ENCODE peak calls at places on chromosome 12, in four cellular contexts. One of them, this sample, is unnamed.

GRCh38 chr12:113422929-113423669 is 919 bp downstream of the SDSL start:
- DNase-seq in H54: no peak
- DNase-seq in epithelial cell of prostate: no peak
- DNase-seq in DMS 273 treated with DMSO at 0.1 percent for 48 hours: no peak
- DNase-seq in this sample: no peak

GRCh38 chr12:40099423-40099853 is 6.4 kb downstream of the SLC2A13 start:
- DNase-seq in H54: no peak
- DNase-seq in epithelial cell of prostate: no peak
- DNase-seq in DMS 273 treated with DMSO at 0.1 percent for 48 hours: no peak
- DNase-seq in this sample: peak; percentile 70

GRCh38 chr12:94073441-94074051 is 74.8 kb upstream of the PLXNC1 start:
- DNase-seq in H54: no peak
- DNase-seq in epithelial cell of prostate: no peak
- DNase-seq in DMS 273 treated with DMSO at 0.1 percent for 48 hours: peak; percentile 43
- DNase-seq in this sample: no peak

GRCh38 chr12:54371328-54372112 is 7.2 kb upstream of the GPR84 start:
- DNase-seq in H54: no peak
- DNase-seq in epithelial cell of prostate: no peak
- DNase-seq in DMS 273 treated with DMSO at 0.1 percent for 48 hours: no peak
- DNase-seq in this sample: no peak

GRCh38 chr12:9741726-9742125 is 8.8 kb upstream of the CLECL1 start:
- DNase-seq in H54: no peak
- DNase-seq in epithelial cell of prostate: no peak
- DNase-seq in DMS 273 treated with DMSO at 0.1 percent for 48 hours: no peak
- DNase-seq in this sample: no peak

GRCh38 chr12:59219148-59219547 is 298.8 kb upstream of the LRIG3 start:
- DNase-seq in H54: no peak
- DNase-seq in epithelial cell of prostate: no peak
- DNase-seq in DMS 273 treated with DMSO at 0.1 percent for 48 hours: no peak
- DNase-seq in this sample: no peak

GRCh38 chr12:28955491-28955890 is 193.6 kb upstream of the FAR2 start:
- DNase-seq in H54: no peak
- DNase-seq in epithelial cell of prostate: no peak
- DNase-seq in DMS 273 treated with DMSO at 0.1 percent for 48 hours: no peak
- DNase-seq in this sample: no peak

GRCh38 chr12:113774526-113774925 is 191.6 kb downstream of the RBM19 start:
- DNase-seq in H54: no peak
- DNase-seq in epithelial cell of prostate: no peak
- DNase-seq in DMS 273 treated with DMSO at 0.1 percent for 48 hours: no peak
- DNase-seq in this sample: no peak

GRCh38 chr12:50112456-50113218 is 601 bp downstream of the COX14 start:
- DNase-seq in H54: no peak
- DNase-seq in epithelial cell of prostate: no peak
- DNase-seq in DMS 273 treated with DMSO at 0.1 percent for 48 hours: no peak
- DNase-seq in this sample: peak; percentile 66

GRCh38 chr12:53207042-53207441 is at the start of gene ITGB7:
- DNase-seq in H54: no peak
- DNase-seq in epithelial cell of prostate: no peak
- DNase-seq in DMS 273 treated with DMSO at 0.1 percent for 48 hours: no peak
- DNase-seq in this sample: no peak

GRCh38 chr12:125564753-125565152 is 499.5 kb downstream of the AACS start:
- DNase-seq in H54: no peak
- DNase-seq in epithelial cell of prostate: no peak
- DNase-seq in DMS 273 treated with DMSO at 0.1 percent for 48 hours: no peak
- DNase-seq in this sample: no peak

GRCh38 chr12:10293151-10293550 is 14.5 kb upstream of the KLRD1 start:
- DNase-seq in H54: no peak
- DNase-seq in epithelial cell of prostate: no peak
- DNase-seq in DMS 273 treated with DMSO at 0.1 percent for 48 hours: no peak
- DNase-seq in this sample: no peak

GRCh38 chr12:9707864-9708808 is 24.8 kb downstream of the CLECL1 start:
- DNase-seq in H54: peak; percentile 14
- DNase-seq in epithelial cell of prostate: no peak
- DNase-seq in DMS 273 treated with DMSO at 0.1 percent for 48 hours: no peak
- DNase-seq in this sample: peak; percentile 33

GRCh38 chr12:109461846-109462766 is 15.0 kb downstream of the KCTD10 start:
- DNase-seq in H54: peak; percentile 69
- DNase-seq in epithelial cell of prostate: peak; percentile 43
- DNase-seq in DMS 273 treated with DMSO at 0.1 percent for 48 hours: no peak
- DNase-seq in this sample: peak; percentile 65

GRCh38 chr12:57726151-57726883 is 12.2 kb downstream of the AGAP2 start:
- DNase-seq in H54: peak; percentile 97
- DNase-seq in epithelial cell of prostate: no peak
- DNase-seq in DMS 273 treated with DMSO at 0.1 percent for 48 hours: peak; percentile 41
- DNase-seq in this sample: peak; percentile 97

GRCh38 chr12:115213538-115213961 is 529.6 kb upstream of the TBX3 start:
- DNase-seq in H54: no peak
- DNase-seq in epithelial cell of prostate: no peak
- DNase-seq in DMS 273 treated with DMSO at 0.1 percent for 48 hours: no peak
- DNase-seq in this sample: no peak

GRCh38 chr12:27844427-27845090 is 64.5 kb upstream of the MANSC4 start:
- DNase-seq in H54: no peak
- DNase-seq in epithelial cell of prostate: no peak
- DNase-seq in DMS 273 treated with DMSO at 0.1 percent for 48 hours: no peak
- DNase-seq in this sample: no peak

GRCh38 chr12:14843425-14843887 is at the start of gene ART4:
- DNase-seq in H54: no peak
- DNase-seq in epithelial cell of prostate: no peak
- DNase-seq in DMS 273 treated with DMSO at 0.1 percent for 48 hours: no peak
- DNase-seq in this sample: no peak

GRCh38 chr12:122086088-122086487 is 7.5 kb downstream of the MLXIP start:
- DNase-seq in H54: no peak
- DNase-seq in epithelial cell of prostate: no peak
- DNase-seq in DMS 273 treated with DMSO at 0.1 percent for 48 hours: no peak
- DNase-seq in this sample: no peak

GRCh38 chr12:80937391-80938238 is at the start of gene LIN7A:
- DNase-seq in H54: peak; percentile 13
- DNase-seq in epithelial cell of prostate: no peak
- DNase-seq in DMS 273 treated with DMSO at 0.1 percent for 48 hours: peak; percentile 43
- DNase-seq in this sample: peak; percentile 12